ENCODE peak calls at places on chromosome 1, in five cellular contexts. P is DND-41, K is upper lobe of right lung, I is left ventricle myocardium inferior, B is cardiac muscle cell. G is an unnamed sample.

GRCh38 chr1:177119311-177119710 is 45.2 kb downstream of the ASTN1 start:
- DNase-seq in P (no peak), I (no peak), B (peak; percentile 26), K (no peak), G (no peak)

GRCh38 chr1:108708726-108709660 is 3.7 kb upstream of the FNDC7 start:
- DNase-seq in P (peak; percentile 41), K (no peak), I (no peak), B (no peak), G (no peak)

GRCh38 chr1:33060579-33061083 is 20.3 kb upstream of the AZIN2 start:
- DNase-seq in I (peak; percentile 78), K (peak; percentile 69), B (no peak), P (no peak), G (peak; percentile 92)

GRCh38 chr1:29120367-29120766 is 3.3 kb downstream of the TMEM200B start:
- DNase-seq in B (no peak), K (no peak), I (no peak), P (no peak), G (no peak)

GRCh38 chr1:233025566-233025965 is 75.2 kb downstream of the NTPCR start:
- DNase-seq in K (no peak), I (no peak), B (no peak), P (no peak), G (no peak)

GRCh38 chr1:26602378-26602959 is 72.9 kb downstream of the RPS6KA1 start:
- DNase-seq in K (no peak), I (no peak), P (peak; percentile 61), B (peak; percentile 66), G (peak; percentile 30)

GRCh38 chr1:10901091-10901893 is 104.8 kb upstream of the CASZ1 start:
- DNase-seq in P (no peak), B (no peak), K (peak; percentile 81), I (no peak), G (no peak)

GRCh38 chr1:23865543-23865930 is 2.6 kb downstream of the FUCA1 start:
- DNase-seq in I (no peak), B (no peak), P (no peak), K (no peak), G (peak; percentile 1)

GRCh38 chr1:159900086-159900680 is at the start of gene CFAP45:
- DNase-seq in K (peak; percentile 93), B (peak; percentile 95), I (peak; percentile 82), P (no peak), G (no peak)

GRCh38 chr1:224761245-224761644 is 145.1 kb downstream of the CNIH3 start:
- DNase-seq in P (no peak), B (no peak), K (no peak), I (no peak), G (no peak)

GRCh38 chr1:153506831-153507413 is 28.9 kb downstream of the S100A6 start:
- DNase-seq in B (no peak), K (peak; percentile 73), P (no peak), I (peak; percentile 87), G (peak; percentile 56)

GRCh38 chr1:221327954-221328353 is 413.9 kb downstream of the DUSP10 start:
- DNase-seq in I (no peak), K (no peak), B (peak; percentile 19), P (no peak), G (no peak)

GRCh38 chr1:205920159-205920558 is 23.1 kb downstream of the SLC26A9 start:
- DNase-seq in P (no peak), I (peak; percentile 61), K (peak; percentile 90), B (peak; percentile 88), G (no peak)

GRCh38 chr1:59360170-59360569 is 63.3 kb downstream of the FGGY start:
- DNase-seq in P (no peak), K (no peak), B (no peak), I (no peak), G (peak; percentile 44)

GRCh38 chr1:223088713-223089240 is 54.3 kb downstream of the TLR5 start:
- DNase-seq in B (no peak), I (no peak), P (no peak), K (no peak), G (no peak)

GRCh38 chr1:1763657-1764621 is 14.3 kb downstream of the NADK start:
- DNase-seq in B (no peak), P (no peak), I (peak; percentile 62), K (peak; percentile 95), G (no peak)

GRCh38 chr1:152044386-152044785 is 7.6 kb upstream of the S100A11 start:
- DNase-seq in K (no peak), P (no peak), B (no peak), I (no peak), G (no peak)

GRCh38 chr1:38919075-38919474 is 22.6 kb downstream of the RHBDL2 start:
- DNase-seq in I (no peak), B (peak; percentile 16), K (no peak), P (no peak), G (no peak)

GRCh38 chr1:35567947-35568558 is 5.1 kb upstream of the TFAP2E start:
- DNase-seq in K (peak; percentile 8), P (no peak), B (peak; percentile 17), I (no peak), G (no peak)

GRCh38 chr1:76726251-76726650 is 141.0 kb upstream of the ST6GALNAC5 start:
- DNase-seq in B (no peak), I (no peak), P (no peak), K (no peak), G (peak; percentile 15)

GRCh38 chr1:159071970-159072582 is 4.5 kb downstream of the AIM2 start:
- DNase-seq in I (no peak), B (peak; percentile 67), P (no peak), K (no peak), G (peak; percentile 56)

GRCh38 chr1:160945079-160945478 is 9.5 kb downstream of the ITLN2 start:
- DNase-seq in P (no peak), I (no peak), B (no peak), K (no peak), G (no peak)

GRCh38 chr1:72037745-72038343 is 244.5 kb downstream of the NEGR1 start:
- DNase-seq in I (no peak), K (no peak), B (peak; percentile 75), P (peak; percentile 54), G (peak; percentile 11)

GRCh38 chr1:206723500-206724472 is 39.1 kb downstream of the MAPKAPK2 start:
- DNase-seq in K (peak; percentile 86), B (peak; percentile 81), I (peak; percentile 40), P (no peak), G (peak; percentile 67)

GRCh38 chr1:232380131-232380530 is 249.8 kb downstream of the SIPA1L2 start:
- DNase-seq in B (no peak), P (no peak), K (no peak), I (no peak), G (no peak)

GRCh38 chr1:176195547-176195946 is 11.5 kb downstream of the COP1 start:
- DNase-seq in I (no peak), K (no peak), B (no peak), P (no peak), G (no peak)

GRCh38 chr1:36654586-36654985 is 171.9 kb upstream of the CSF3R start:
- DNase-seq in P (no peak), B (no peak), K (no peak), I (no peak), G (no peak)

GRCh38 chr1:183069562-183070216 is 46.5 kb downstream of the LAMC1 start:
- DNase-seq in P (no peak), B (no peak), I (no peak), K (no peak), G (no peak)

GRCh38 chr1:218478336-218478735 is 133.2 kb downstream of the TGFB2 start:
- DNase-seq in P (no peak), B (no peak), K (no peak), I (no peak), G (no peak)

GRCh38 chr1:9774744-9775679 is 48.8 kb downstream of the CLSTN1 start:
- DNase-seq in I (no peak), B (no peak), K (no peak), P (no peak), G (no peak)

GRCh38 chr1:174789399-174789798 is 210.3 kb upstream of the CACYBP start:
- DNase-seq in B (no peak), I (no peak), P (no peak), K (no peak), G (peak; percentile 14)

GRCh38 chr1:73033637-73034036 is 751.3 kb upstream of the NEGR1 start:
- DNase-seq in K (no peak), P (no peak), I (no peak), B (no peak), G (no peak)

GRCh38 chr1:16905112-16905855 is 9.5 kb downstream of the RNU1-2 start:
- DNase-seq in K (no peak), I (no peak), B (peak; percentile 64), P (peak; percentile 72), G (no peak)

GRCh38 chr1:87786861-87787548 is 458.3 kb downstream of the LMO4 start:
- DNase-seq in B (no peak), P (no peak), K (no peak), I (no peak), G (no peak)

GRCh38 chr1:162088281-162088969 is 18.9 kb downstream of the NOS1AP start:
- DNase-seq in I (no peak), B (no peak), P (no peak), K (no peak), G (no peak)

GRCh38 chr1:218266356-218266755 is 18.7 kb upstream of the RRP15 start:
- DNase-seq in K (no peak), P (no peak), I (no peak), B (no peak), G (no peak)

GRCh38 chr1:112399456-112399855 is 3.4 kb downstream of the CTTNBP2NL start:
- DNase-seq in B (no peak), K (no peak), P (no peak), I (no peak), G (no peak)

DNA sequence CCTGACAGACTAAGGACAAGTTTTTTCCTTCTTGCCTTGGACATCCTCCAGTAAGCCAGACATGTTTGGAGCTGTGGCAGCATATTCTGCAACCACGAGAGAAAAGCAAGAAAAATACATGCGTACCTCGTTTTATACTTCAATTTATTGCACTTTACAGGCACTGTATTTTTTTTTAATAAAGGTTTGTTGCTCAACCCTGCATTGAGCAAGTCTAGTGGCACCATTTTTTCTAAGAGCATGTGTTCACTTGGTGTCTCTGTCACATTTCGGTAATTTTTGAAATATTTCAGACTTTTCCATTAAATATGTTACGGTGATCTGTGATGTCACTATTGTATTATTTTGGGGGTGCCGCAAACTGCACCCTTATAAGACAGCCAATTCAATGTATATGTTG is 2.1 kb upstream of the SSX2IP start:
- DNase-seq in P (no peak), I (no peak), K (no peak), B (no peak), G (no peak)
- TF ChIP-seq CTCF in P (no peak), I (no peak), K (no peak), B (no peak), G (no peak)

GRCh38 chr1:8643542-8644536 is 173.6 kb downstream of the RERE start:
- DNase-seq in P (no peak), I (no peak), K (no peak), B (no peak), G (no peak)
- TF ChIP-seq CTCF in P (no peak), I (no peak), K (no peak), B (no peak), G (no peak)

GRCh38 chr1:54510715-54511270 is 37.2 kb upstream of the ACOT11 start:
- DNase-seq in K (no peak), I (no peak), B (no peak), P (no peak), G (no peak)
- TF ChIP-seq CTCF in K (no peak), I (no peak), B (no peak), P (no peak), G (no peak)

GRCh38 chr1:63143482-63143881 is 178.9 kb upstream of the FOXD3 start:
- DNase-seq in B (no peak), P (no peak), I (no peak), K (no peak), G (no peak)
- TF ChIP-seq CTCF in B (no peak), P (no peak), I (no peak), K (no peak), G (peak; percentile 13)